ENCODE peak calls at places on chromosomes 3 and 15, in ten cellular contexts. One of them, this sample, is unnamed.
A peak's percentile ranks its signal among the peaks of the same experiment; 100 is the strongest.

GRCh38 chr3:15815696-15816095 is 17.9 kb upstream of the ANKRD28 start:
- DNase-seq in AG10803: peak; percentile 80
- DNase-seq in upper lobe of left lung: no peak
- DNase-seq in A549: peak; percentile 78
- DNase-seq in fibroblast of pulmonary artery: peak; percentile 90
- DNase-seq in progenitor cell of endocrine pancreas: no peak
- DNase-seq in cardiac fibroblast: peak; percentile 90
- DNase-seq in heart right ventricle: no peak
- DNase-seq in endothelial cell: no peak
- DNase-seq in mesothelial cell of epicardium: no peak
- DNase-seq in this sample: no peak

GRCh38 chr3:14791343-14791945 is 27.3 kb upstream of the FGD5 start:
- DNase-seq in AG10803: peak; percentile 15
- DNase-seq in upper lobe of left lung: no peak
- DNase-seq in A549: peak; percentile 62
- DNase-seq in fibroblast of pulmonary artery: peak; percentile 51
- DNase-seq in progenitor cell of endocrine pancreas: peak; percentile 55
- DNase-seq in cardiac fibroblast: peak; percentile 46
- DNase-seq in heart right ventricle: peak; percentile 66
- DNase-seq in endothelial cell: peak; percentile 79
- DNase-seq in mesothelial cell of epicardium: peak; percentile 72
- DNase-seq in this sample: peak; percentile 66

GRCh38 chr3:139527287-139527686 is 12.3 kb downstream of the RBP1 start:
- DNase-seq in AG10803: no peak
- DNase-seq in upper lobe of left lung: no peak
- DNase-seq in A549: no peak
- DNase-seq in fibroblast of pulmonary artery: no peak
- DNase-seq in progenitor cell of endocrine pancreas: no peak
- DNase-seq in cardiac fibroblast: no peak
- DNase-seq in heart right ventricle: no peak
- DNase-seq in endothelial cell: no peak
- DNase-seq in mesothelial cell of epicardium: no peak
- DNase-seq in this sample: no peak

GRCh38 chr15:57298204-57298603 is 78.1 kb upstream of the CGNL1 start:
- DNase-seq in AG10803: peak; percentile 54
- DNase-seq in upper lobe of left lung: no peak
- DNase-seq in A549: no peak
- DNase-seq in fibroblast of pulmonary artery: no peak
- DNase-seq in progenitor cell of endocrine pancreas: no peak
- DNase-seq in cardiac fibroblast: no peak
- DNase-seq in heart right ventricle: no peak
- DNase-seq in endothelial cell: no peak
- DNase-seq in mesothelial cell of epicardium: no peak
- DNase-seq in this sample: no peak

GRCh38 chr15:38828031-38828532 is 263.5 kb upstream of the RASGRP1 start:
- DNase-seq in AG10803: peak; percentile 88
- DNase-seq in upper lobe of left lung: no peak
- DNase-seq in A549: no peak
- DNase-seq in fibroblast of pulmonary artery: peak; percentile 95
- DNase-seq in progenitor cell of endocrine pancreas: no peak
- DNase-seq in cardiac fibroblast: peak; percentile 78
- DNase-seq in heart right ventricle: no peak
- DNase-seq in endothelial cell: no peak
- DNase-seq in mesothelial cell of epicardium: no peak
- DNase-seq in this sample: no peak

GRCh38 chr3:52896613-52897012 is 735 bp downstream of the STIMATE start:
- DNase-seq in AG10803: no peak
- DNase-seq in upper lobe of left lung: no peak
- DNase-seq in A549: no peak
- DNase-seq in fibroblast of pulmonary artery: no peak
- DNase-seq in progenitor cell of endocrine pancreas: no peak
- DNase-seq in cardiac fibroblast: no peak
- DNase-seq in heart right ventricle: no peak
- DNase-seq in endothelial cell: no peak
- DNase-seq in mesothelial cell of epicardium: no peak
- DNase-seq in this sample: no peak

GRCh38 chr3:65153850-65154512 is 466.2 kb upstream of the ADAMTS9 start:
- DNase-seq in AG10803: no peak
- DNase-seq in upper lobe of left lung: no peak
- DNase-seq in A549: no peak
- DNase-seq in fibroblast of pulmonary artery: no peak
- DNase-seq in progenitor cell of endocrine pancreas: no peak
- DNase-seq in cardiac fibroblast: no peak
- DNase-seq in heart right ventricle: no peak
- DNase-seq in endothelial cell: no peak
- DNase-seq in mesothelial cell of epicardium: no peak
- DNase-seq in this sample: no peak

GRCh38 chr15:57509121-57509520 is 82.6 kb upstream of the MYZAP start:
- DNase-seq in AG10803: peak; percentile 35
- DNase-seq in upper lobe of left lung: no peak
- DNase-seq in A549: no peak
- DNase-seq in fibroblast of pulmonary artery: no peak
- DNase-seq in progenitor cell of endocrine pancreas: no peak
- DNase-seq in cardiac fibroblast: no peak
- DNase-seq in heart right ventricle: no peak
- DNase-seq in endothelial cell: no peak
- DNase-seq in mesothelial cell of epicardium: no peak
- DNase-seq in this sample: no peak

GRCh38 chr15:99732711-99733267 is 448 bp downstream of the LYSMD4 start:
- DNase-seq in AG10803: no peak
- DNase-seq in upper lobe of left lung: peak; percentile 90
- DNase-seq in A549: no peak
- DNase-seq in fibroblast of pulmonary artery: no peak
- DNase-seq in progenitor cell of endocrine pancreas: peak; percentile 28
- DNase-seq in cardiac fibroblast: no peak
- DNase-seq in heart right ventricle: peak; percentile 43
- DNase-seq in endothelial cell: peak; percentile 27
- DNase-seq in mesothelial cell of epicardium: peak; percentile 46
- DNase-seq in this sample: no peak

GRCh38 chr3:194715022-194715800 is 29.5 kb downstream of the FAM43A start:
- DNase-seq in AG10803: no peak
- DNase-seq in upper lobe of left lung: no peak
- DNase-seq in A549: no peak
- DNase-seq in fibroblast of pulmonary artery: peak; percentile 55
- DNase-seq in progenitor cell of endocrine pancreas: no peak
- DNase-seq in cardiac fibroblast: peak; percentile 56
- DNase-seq in heart right ventricle: no peak
- DNase-seq in endothelial cell: no peak
- DNase-seq in mesothelial cell of epicardium: no peak
- DNase-seq in this sample: no peak

GRCh38 chr3:112472676-112473075 is 26.6 kb downstream of the BTLA start:
- DNase-seq in AG10803: no peak
- DNase-seq in upper lobe of left lung: no peak
- DNase-seq in A549: no peak
- DNase-seq in fibroblast of pulmonary artery: no peak
- DNase-seq in progenitor cell of endocrine pancreas: no peak
- DNase-seq in cardiac fibroblast: no peak
- DNase-seq in heart right ventricle: no peak
- DNase-seq in endothelial cell: no peak
- DNase-seq in mesothelial cell of epicardium: no peak
- DNase-seq in this sample: no peak

GRCh38 chr15:70517194-70517590 is 246.2 kb downstream of the UACA start:
- DNase-seq in AG10803: no peak
- DNase-seq in upper lobe of left lung: no peak
- DNase-seq in A549: no peak
- DNase-seq in fibroblast of pulmonary artery: no peak
- DNase-seq in progenitor cell of endocrine pancreas: no peak
- DNase-seq in cardiac fibroblast: no peak
- DNase-seq in heart right ventricle: no peak
- DNase-seq in endothelial cell: no peak
- DNase-seq in mesothelial cell of epicardium: no peak
- DNase-seq in this sample: peak; percentile 81

DNA sequence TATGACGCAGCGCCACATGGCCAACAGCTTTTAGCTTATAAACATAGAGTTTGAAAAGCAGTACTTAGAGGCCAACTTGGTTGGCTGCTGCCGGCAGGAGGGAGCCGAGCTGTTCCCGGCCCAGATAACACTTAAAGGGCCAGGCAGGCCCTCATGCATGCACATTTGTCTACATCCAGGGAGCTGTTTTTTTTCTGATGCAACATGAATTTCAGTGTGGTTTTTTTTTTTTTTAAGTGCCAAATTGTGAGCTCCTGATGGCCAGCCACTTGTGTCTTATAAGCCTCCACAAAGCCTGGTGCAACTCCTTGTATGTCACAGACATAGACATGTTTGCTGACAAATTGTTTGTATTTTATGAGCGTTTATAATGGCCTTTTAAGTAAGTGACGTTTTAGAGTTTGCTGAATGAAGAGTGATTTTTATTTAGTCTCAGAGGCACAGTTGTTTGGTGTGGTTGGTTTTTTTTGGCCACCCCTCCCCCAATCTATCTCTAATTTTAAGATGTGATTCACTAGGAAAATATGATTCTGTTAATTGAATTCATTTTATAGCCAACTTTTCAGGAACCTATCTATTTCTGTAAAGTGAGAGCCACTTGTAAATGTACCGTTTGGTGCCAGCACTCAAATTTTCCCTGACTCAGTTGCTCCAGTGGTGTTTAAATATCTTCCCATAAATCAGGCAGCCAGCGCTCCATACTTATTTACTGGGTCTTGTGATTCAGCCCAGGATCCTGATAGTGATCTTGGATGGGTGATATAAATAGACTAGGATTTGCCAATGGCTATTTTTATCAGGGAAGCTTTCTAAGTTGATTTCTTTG is 134.3 kb downstream of the VGLL4 start:
- DNase-seq in AG10803: peak; percentile 95
- DNase-seq in upper lobe of left lung: peak; percentile 48
- DNase-seq in A549: peak; percentile 33
- DNase-seq in fibroblast of pulmonary artery: peak; percentile 90
- DNase-seq in progenitor cell of endocrine pancreas: no peak
- DNase-seq in cardiac fibroblast: peak; percentile 89
- DNase-seq in heart right ventricle: peak; percentile 71
- DNase-seq in endothelial cell: no peak
- DNase-seq in mesothelial cell of epicardium: no peak
- DNase-seq in this sample: no peak
- TF ChIP-seq CTCF in AG10803: peak; percentile 42
- TF ChIP-seq CTCF in upper lobe of left lung: no peak
- TF ChIP-seq CTCF in A549: no peak
- TF ChIP-seq CTCF in fibroblast of pulmonary artery: peak; percentile 15
- TF ChIP-seq CTCF in progenitor cell of endocrine pancreas: no peak
- TF ChIP-seq CTCF in cardiac fibroblast: peak; percentile 15
- TF ChIP-seq CTCF in heart right ventricle: no peak
- TF ChIP-seq CTCF in endothelial cell: no peak
- TF ChIP-seq CTCF in mesothelial cell of epicardium: no peak
- TF ChIP-seq CTCF in this sample: peak; percentile 59

GRCh38 chr15:44796508-44796907 is 60.2 kb downstream of the TRIM69 start:
- DNase-seq in AG10803: no peak
- DNase-seq in upper lobe of left lung: no peak
- DNase-seq in A549: no peak
- DNase-seq in fibroblast of pulmonary artery: no peak
- DNase-seq in progenitor cell of endocrine pancreas: no peak
- DNase-seq in cardiac fibroblast: no peak
- DNase-seq in heart right ventricle: no peak
- DNase-seq in endothelial cell: no peak
- DNase-seq in mesothelial cell of epicardium: no peak
- DNase-seq in this sample: no peak

GRCh38 chr15:44801797-44802196 is 65.5 kb downstream of the TRIM69 start:
- DNase-seq in AG10803: no peak
- DNase-seq in upper lobe of left lung: no peak
- DNase-seq in A549: no peak
- DNase-seq in fibroblast of pulmonary artery: no peak
- DNase-seq in progenitor cell of endocrine pancreas: no peak
- DNase-seq in cardiac fibroblast: no peak
- DNase-seq in heart right ventricle: no peak
- DNase-seq in endothelial cell: no peak
- DNase-seq in mesothelial cell of epicardium: no peak
- DNase-seq in this sample: no peak

GRCh38 chr15:44801368-44801767 is 65.0 kb downstream of the TRIM69 start:
- DNase-seq in AG10803: no peak
- DNase-seq in upper lobe of left lung: no peak
- DNase-seq in A549: no peak
- DNase-seq in fibroblast of pulmonary artery: peak; percentile 46
- DNase-seq in progenitor cell of endocrine pancreas: no peak
- DNase-seq in cardiac fibroblast: peak; percentile 26
- DNase-seq in heart right ventricle: no peak
- DNase-seq in endothelial cell: no peak
- DNase-seq in mesothelial cell of epicardium: no peak
- DNase-seq in this sample: no peak

GRCh38 chr15:44802336-44802735 is 66.0 kb downstream of the TRIM69 start:
- DNase-seq in AG10803: no peak
- DNase-seq in upper lobe of left lung: no peak
- DNase-seq in A549: no peak
- DNase-seq in fibroblast of pulmonary artery: no peak
- DNase-seq in progenitor cell of endocrine pancreas: no peak
- DNase-seq in cardiac fibroblast: no peak
- DNase-seq in heart right ventricle: no peak
- DNase-seq in endothelial cell: no peak
- DNase-seq in mesothelial cell of epicardium: no peak
- DNase-seq in this sample: no peak

DNA sequence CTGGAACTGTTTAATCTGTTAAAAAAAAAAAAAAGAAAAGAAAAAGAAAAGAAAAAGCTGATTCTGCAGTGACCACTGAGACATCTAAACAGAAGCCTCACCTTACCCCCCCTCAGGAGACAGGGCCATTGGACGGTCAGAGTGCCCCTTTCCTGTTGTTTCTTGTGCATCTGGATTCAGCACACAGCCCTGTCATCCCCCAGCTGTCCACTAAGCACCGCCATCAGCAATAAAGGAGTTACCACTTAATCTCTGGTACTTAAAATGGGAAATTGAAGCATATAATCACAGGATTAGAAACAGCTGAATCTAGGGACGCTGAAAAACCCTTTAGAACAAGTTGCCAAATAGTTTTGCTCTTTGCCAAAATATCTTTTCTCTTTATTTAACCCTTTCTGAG is 62.5 kb downstream of the TRIM69 start:
- DNase-seq in AG10803: no peak
- DNase-seq in upper lobe of left lung: no peak
- DNase-seq in A549: peak; percentile 19
- DNase-seq in fibroblast of pulmonary artery: no peak
- DNase-seq in progenitor cell of endocrine pancreas: no peak
- DNase-seq in cardiac fibroblast: no peak
- DNase-seq in heart right ventricle: no peak
- DNase-seq in endothelial cell: no peak
- DNase-seq in mesothelial cell of epicardium: no peak
- DNase-seq in this sample: no peak
- TF ChIP-seq CTCF in AG10803: no peak
- TF ChIP-seq CTCF in upper lobe of left lung: no peak
- TF ChIP-seq CTCF in A549: no peak
- TF ChIP-seq CTCF in fibroblast of pulmonary artery: peak; percentile 46
- TF ChIP-seq CTCF in progenitor cell of endocrine pancreas: peak; percentile 18
- TF ChIP-seq CTCF in cardiac fibroblast: peak; percentile 38
- TF ChIP-seq CTCF in heart right ventricle: no peak
- TF ChIP-seq CTCF in endothelial cell: no peak
- TF ChIP-seq CTCF in mesothelial cell of epicardium: no peak
- TF ChIP-seq CTCF in this sample: peak; percentile 32

GRCh38 chr15:78640840-78641733 is at the start of gene CHRNB4:
- DNase-seq in AG10803: no peak
- DNase-seq in upper lobe of left lung: peak; percentile 84
- DNase-seq in A549: no peak
- DNase-seq in fibroblast of pulmonary artery: peak; percentile 27
- DNase-seq in progenitor cell of endocrine pancreas: peak; percentile 45
- DNase-seq in cardiac fibroblast: peak; percentile 3
- DNase-seq in heart right ventricle: no peak
- DNase-seq in endothelial cell: peak; percentile 48
- DNase-seq in mesothelial cell of epicardium: peak; percentile 71
- DNase-seq in this sample: no peak
- TF ChIP-seq CTCF in AG10803: no peak
- TF ChIP-seq CTCF in upper lobe of left lung: no peak
- TF ChIP-seq CTCF in A549: no peak
- TF ChIP-seq CTCF in fibroblast of pulmonary artery: peak; percentile 10
- TF ChIP-seq CTCF in progenitor cell of endocrine pancreas: peak; percentile 8
- TF ChIP-seq CTCF in cardiac fibroblast: no peak
- TF ChIP-seq CTCF in heart right ventricle: no peak
- TF ChIP-seq CTCF in endothelial cell: no peak
- TF ChIP-seq CTCF in mesothelial cell of epicardium: no peak
- TF ChIP-seq CTCF in this sample: peak; percentile 31

GRCh38 chr3:13713396-13713795 is 164.5 kb downstream of the FBLN2 start:
- DNase-seq in AG10803: no peak
- DNase-seq in upper lobe of left lung: no peak
- DNase-seq in A549: no peak
- DNase-seq in fibroblast of pulmonary artery: no peak
- DNase-seq in progenitor cell of endocrine pancreas: peak; percentile 4
- DNase-seq in cardiac fibroblast: no peak
- DNase-seq in heart right ventricle: no peak
- DNase-seq in endothelial cell: no peak
- DNase-seq in mesothelial cell of epicardium: peak; percentile 17
- DNase-seq in this sample: peak; percentile 38
- TF ChIP-seq CTCF in AG10803: no peak
- TF ChIP-seq CTCF in upper lobe of left lung: no peak
- TF ChIP-seq CTCF in A549: no peak
- TF ChIP-seq CTCF in fibroblast of pulmonary artery: no peak
- TF ChIP-seq CTCF in progenitor cell of endocrine pancreas: no peak
- TF ChIP-seq CTCF in cardiac fibroblast: no peak
- TF ChIP-seq CTCF in heart right ventricle: no peak
- TF ChIP-seq CTCF in endothelial cell: no peak
- TF ChIP-seq CTCF in mesothelial cell of epicardium: no peak
- TF ChIP-seq CTCF in this sample: no peak

This sample was measured in chondrocyte.